ENCODE peak calls at places on chromosomes 12 and 14, in four cellular contexts. J is WTC11, G is HepG2, X is K562. W is an unnamed sample.

GRCh38 chr14:87332001-87332400 is 661.0 kb downstream of the GALC start:
- DNase-seq in X (no peak), J (no peak), G (no peak), W (no peak)

GRCh38 chr12:22304341-22304740 is 30.2 kb downstream of the ST8SIA1 start:
- DNase-seq in G (no peak), J (no peak), X (no peak), W (no peak)

GRCh38 chr14:52663850-52664249 is 31.5 kb downstream of the ERO1A start:
- DNase-seq in J (no peak), G (no peak), X (no peak), W (no peak)

GRCh38 chr12:122350444-122350843 is 72.0 kb downstream of the CLIP1 start:
- DNase-seq in G (no peak), J (no peak), X (no peak), W (no peak)

GRCh38 chr12:85985996-85986395 is 111.9 kb downstream of the NTS start:
- DNase-seq in J (no peak), X (no peak), G (no peak), W (no peak)

GRCh38 chr12:71011261-71011660 is 90.7 kb upstream of the PTPRR start:
- DNase-seq in J (no peak), X (no peak), G (no peak), W (no peak)

GRCh38 chr12:65956056-65956738 is 131.9 kb downstream of the HMGA2 start:
- DNase-seq in X (no peak), J (no peak), G (no peak), W (no peak)

GRCh38 chr12:2453076-2453806 is 341.5 kb upstream of the FKBP4 start:
- DNase-seq in J (no peak), G (no peak), X (no peak), W (no peak)

GRCh38 chr14:76696361-76696760 is 64.9 kb upstream of the VASH1 start:
- DNase-seq in J (no peak), G (no peak), X (no peak), W (no peak)

GRCh38 chr14:68397827-68398226 is 395.0 kb downstream of the ZFP36L1 start:
- DNase-seq in G (no peak), X (no peak), J (no peak), W (no peak)

GRCh38 chr14:67428501-67429031 is 16.6 kb upstream of the PLEK2 start:
- DNase-seq in G (peak; percentile 60), X (peak; percentile 51), J (no peak), W (no peak)

GRCh38 chr12:3658327-3659163 is 94.4 kb downstream of the CRACR2A start:
- DNase-seq in G (peak; percentile 36), X (peak; percentile 40), J (peak; percentile 73), W (no peak)

GRCh38 chr14:32469388-32470160 is 140.5 kb downstream of the AKAP6 start:
- DNase-seq in X (peak; percentile 29), J (no peak), G (peak; percentile 63), W (peak; percentile 16)

GRCh38 chr12:24293549-24293948 is 344.1 kb upstream of the SOX5 start:
- DNase-seq in X (no peak), G (no peak), J (no peak), W (no peak)

GRCh38 chr12:43847427-43847826 is 11.5 kb downstream of the TMEM117 start:
- DNase-seq in J (no peak), G (no peak), X (no peak), W (no peak)

GRCh38 chr12:118958520-118958919 is 22.8 kb upstream of the SRRM4 start:
- DNase-seq in G (no peak), X (no peak), J (no peak), W (no peak)

GRCh38 chr12:93989913-93990312 is 158.5 kb upstream of the PLXNC1 start:
- DNase-seq in J (no peak), G (no peak), X (no peak), W (no peak)

GRCh38 chr12:93996321-93996720 is 152.1 kb upstream of the PLXNC1 start:
- DNase-seq in G (no peak), X (no peak), J (no peak), W (no peak)

GRCh38 chr12:93991882-93992415 is 156.4 kb upstream of the PLXNC1 start:
- DNase-seq in G (no peak), X (no peak), J (no peak), W (no peak)

GRCh38 chr12:93990832-93991748 is 157.3 kb upstream of the PLXNC1 start:
- DNase-seq in X (peak; percentile 76), J (peak; percentile 57), G (peak; percentile 45), W (no peak)
- TF ChIP-seq SP1 in X (no peak), J (no peak), G (no peak), W (no peak)

GRCh38 chr14:59126714-59127436 is 61.6 kb upstream of the DAAM1 start:
- DNase-seq in J (no peak), X (peak; percentile 55), G (peak; percentile 61), W (peak; percentile 65)
- TF ChIP-seq ELF4 in J (no peak), X (no peak), G (no peak), W (no peak)

DNA sequence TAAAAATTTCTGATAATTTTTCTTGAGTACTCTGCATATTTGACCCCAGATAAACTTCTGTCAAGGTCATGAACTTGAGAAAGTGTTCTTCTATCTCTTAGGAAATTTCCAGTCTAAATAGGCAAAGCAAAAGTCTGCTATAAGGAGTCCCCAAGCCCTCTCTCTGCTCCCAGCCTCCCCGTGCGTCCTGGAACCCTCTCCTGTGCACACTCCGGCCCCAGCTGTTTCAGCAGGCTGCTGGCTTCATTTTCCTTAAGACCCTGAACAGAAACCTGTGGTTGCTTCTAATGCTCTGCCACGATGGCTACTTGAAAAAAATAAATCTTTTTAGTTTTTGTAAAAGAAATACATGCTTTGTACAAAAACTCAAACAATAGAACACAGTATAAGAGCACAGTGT is 14.7 kb downstream of the KRT2 start:
- DNase-seq in J (no peak), G (no peak), X (no peak), W (no peak)
- TF ChIP-seq SP1 in J (no peak), G (no peak), X (no peak), W (no peak)

DNA sequence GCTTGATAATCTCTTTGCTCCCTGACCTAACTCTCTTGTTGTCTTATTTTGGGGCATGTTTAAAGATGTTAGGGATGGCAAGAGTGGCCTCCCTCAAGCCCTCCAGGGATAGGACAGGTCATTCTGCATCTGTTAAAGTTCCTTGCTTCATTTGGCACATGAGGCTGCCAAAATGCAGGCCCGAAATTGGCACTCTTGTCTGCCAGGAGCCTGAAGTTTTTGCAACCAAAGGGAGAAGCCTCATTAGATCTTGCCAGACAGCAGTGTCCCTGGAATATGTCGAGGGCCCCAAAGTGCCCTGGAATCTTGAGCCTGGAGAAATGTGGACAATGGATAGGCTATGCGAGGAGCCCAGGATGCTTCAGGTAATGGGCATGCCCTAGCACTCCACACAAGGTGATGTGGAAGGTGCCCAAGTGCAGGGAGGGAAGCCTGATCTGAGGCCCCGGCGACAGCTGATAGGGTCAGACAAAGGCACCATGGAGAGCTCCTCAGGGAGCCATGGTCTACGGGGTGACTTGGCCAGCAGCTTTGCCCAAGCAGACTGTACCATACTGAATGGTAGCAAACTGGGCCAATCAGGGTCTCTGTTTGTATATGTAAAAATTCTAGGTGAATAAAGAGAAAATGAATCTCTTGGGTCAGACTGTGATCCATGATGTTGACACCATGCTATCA is 173.0 kb upstream of the WSCD2 start:
- DNase-seq in G (no peak), J (no peak), X (no peak), W (no peak)
- TF ChIP-seq ELF4 in G (no peak), J (no peak), X (no peak), W (no peak)

DNA sequence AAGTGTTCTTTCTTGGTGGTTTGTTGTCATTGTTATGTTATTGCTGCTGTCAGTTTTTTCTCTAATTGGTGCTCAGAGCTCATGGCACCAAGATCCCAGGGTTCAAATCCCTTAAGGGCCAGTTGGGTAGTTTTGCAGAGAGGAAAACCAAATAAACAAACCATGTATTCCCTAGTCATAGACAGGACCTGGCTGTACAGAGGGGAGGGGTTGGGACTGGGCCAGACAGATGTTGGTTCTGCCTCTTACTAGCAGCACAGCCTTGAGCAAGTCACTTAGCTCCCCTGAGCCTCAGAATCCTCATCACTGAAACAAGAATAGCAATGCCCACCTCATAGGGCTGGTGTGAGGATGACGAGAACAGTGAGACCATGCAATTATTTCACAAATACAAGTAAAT is 53.4 kb downstream of the LTBP2 start:
- DNase-seq in X (no peak), G (no peak), J (no peak), W (no peak)
- TF ChIP-seq SP1 in X (no peak), G (no peak), J (no peak), W (no peak)

GRCh38 chr12:6563448-6564050 is 4.5 kb downstream of the NOP2 start:
- DNase-seq in G (peak; percentile 54), J (peak; percentile 80), X (peak; percentile 67), W (peak; percentile 59)
- TF ChIP-seq ELF4 in G (no peak), J (no peak), X (no peak), W (no peak)